ENCODE peak calls at places on chromosome 4, in ten cellular contexts. One of them, this sample, is unnamed.

GRCh38 chr4:8244931-8245460 is 24.6 kb upstream of the HTRA3 start:
- DNase-seq in HL-60: no peak
- DNase-seq in PC-3: no peak
- DNase-seq in HCT116: no peak
- DNase-seq in Peyer's patch: no peak
- DNase-seq in colonic mucosa: no peak
- DNase-seq in pancreas: peak; percentile 44
- DNase-seq in uterus: no peak
- DNase-seq in dorsolateral prefrontal cortex: no peak
- DNase-seq in sigmoid colon: no peak
- DNase-seq in this sample: no peak

GRCh38 chr4:128191115-128191897 is 96.3 kb downstream of the PGRMC2 start:
- DNase-seq in HL-60: peak; percentile 76
- DNase-seq in PC-3: peak; percentile 71
- DNase-seq in HCT116: peak; percentile 37
- DNase-seq in Peyer's patch: peak; percentile 54
- DNase-seq in colonic mucosa: peak; percentile 65
- DNase-seq in pancreas: no peak
- DNase-seq in uterus: peak; percentile 57
- DNase-seq in dorsolateral prefrontal cortex: no peak
- DNase-seq in sigmoid colon: peak; percentile 77
- DNase-seq in this sample: peak; percentile 85

GRCh38 chr4:8173641-8174242 is 15.1 kb upstream of the ABLIM2 start:
- DNase-seq in HL-60: no peak
- DNase-seq in PC-3: peak; percentile 33
- DNase-seq in HCT116: no peak
- DNase-seq in Peyer's patch: no peak
- DNase-seq in colonic mucosa: no peak
- DNase-seq in pancreas: no peak
- DNase-seq in uterus: no peak
- DNase-seq in dorsolateral prefrontal cortex: no peak
- DNase-seq in sigmoid colon: no peak
- DNase-seq in this sample: no peak

GRCh38 chr4:183098080-183098722 is 856 bp upstream of the WWC2 start:
- DNase-seq in HL-60: no peak
- DNase-seq in PC-3: peak; percentile 42
- DNase-seq in HCT116: no peak
- DNase-seq in Peyer's patch: no peak
- DNase-seq in colonic mucosa: peak; percentile 29
- DNase-seq in pancreas: peak; percentile 81
- DNase-seq in uterus: peak; percentile 57
- DNase-seq in dorsolateral prefrontal cortex: no peak
- DNase-seq in sigmoid colon: peak; percentile 79
- DNase-seq in this sample: no peak

GRCh38 chr4:1201851-1202525 is 29.6 kb upstream of the SPON2 start:
- DNase-seq in HL-60: peak; percentile 90
- DNase-seq in PC-3: no peak
- DNase-seq in HCT116: no peak
- DNase-seq in Peyer's patch: peak; percentile 90
- DNase-seq in colonic mucosa: peak; percentile 53
- DNase-seq in pancreas: peak; percentile 47
- DNase-seq in uterus: peak; percentile 85
- DNase-seq in dorsolateral prefrontal cortex: peak; percentile 40
- DNase-seq in sigmoid colon: peak; percentile 96
- DNase-seq in this sample: no peak

GRCh38 chr4:1049591-1049905 is 38.1 kb downstream of the FGFRL1 start:
- DNase-seq in HL-60: no peak
- DNase-seq in PC-3: no peak
- DNase-seq in HCT116: no peak
- DNase-seq in Peyer's patch: no peak
- DNase-seq in colonic mucosa: no peak
- DNase-seq in pancreas: peak; percentile 82
- DNase-seq in uterus: no peak
- DNase-seq in dorsolateral prefrontal cortex: peak; percentile 44
- DNase-seq in sigmoid colon: peak; percentile 58
- DNase-seq in this sample: no peak

GRCh38 chr4:101211146-101211553 is 136.2 kb downstream of the PPP3CA start:
- DNase-seq in HL-60: no peak
- DNase-seq in PC-3: peak; percentile 83
- DNase-seq in HCT116: no peak
- DNase-seq in Peyer's patch: no peak
- DNase-seq in colonic mucosa: no peak
- DNase-seq in pancreas: no peak
- DNase-seq in uterus: no peak
- DNase-seq in dorsolateral prefrontal cortex: no peak
- DNase-seq in sigmoid colon: no peak
- DNase-seq in this sample: no peak

GRCh38 chr4:150960079-150960478 is 55.0 kb downstream of the LRBA start:
- DNase-seq in HL-60: no peak
- DNase-seq in PC-3: peak; percentile 61
- DNase-seq in HCT116: no peak
- DNase-seq in Peyer's patch: no peak
- DNase-seq in colonic mucosa: no peak
- DNase-seq in pancreas: no peak
- DNase-seq in uterus: no peak
- DNase-seq in dorsolateral prefrontal cortex: no peak
- DNase-seq in sigmoid colon: no peak
- DNase-seq in this sample: peak; percentile 40

GRCh38 chr4:173461170-173461569 is 62.3 kb upstream of the SCRG1 start:
- DNase-seq in HL-60: no peak
- DNase-seq in PC-3: peak; percentile 62
- DNase-seq in HCT116: no peak
- DNase-seq in Peyer's patch: no peak
- DNase-seq in colonic mucosa: no peak
- DNase-seq in pancreas: no peak
- DNase-seq in uterus: no peak
- DNase-seq in dorsolateral prefrontal cortex: no peak
- DNase-seq in sigmoid colon: no peak
- DNase-seq in this sample: no peak

GRCh38 chr4:3375688-3376087 is 66.1 kb upstream of the HGFAC start:
- DNase-seq in HL-60: no peak
- DNase-seq in PC-3: peak; percentile 74
- DNase-seq in HCT116: no peak
- DNase-seq in Peyer's patch: no peak
- DNase-seq in colonic mucosa: no peak
- DNase-seq in pancreas: no peak
- DNase-seq in uterus: no peak
- DNase-seq in dorsolateral prefrontal cortex: no peak
- DNase-seq in sigmoid colon: peak; percentile 58
- DNase-seq in this sample: no peak

GRCh38 chr4:27046851-27047250 is 186.2 kb downstream of the STIM2 start:
- DNase-seq in HL-60: no peak
- DNase-seq in PC-3: no peak
- DNase-seq in HCT116: no peak
- DNase-seq in Peyer's patch: no peak
- DNase-seq in colonic mucosa: no peak
- DNase-seq in pancreas: no peak
- DNase-seq in uterus: no peak
- DNase-seq in dorsolateral prefrontal cortex: no peak
- DNase-seq in sigmoid colon: no peak
- DNase-seq in this sample: no peak

GRCh38 chr4:27043200-27043599 is 182.6 kb downstream of the STIM2 start:
- DNase-seq in HL-60: no peak
- DNase-seq in PC-3: no peak
- DNase-seq in HCT116: no peak
- DNase-seq in Peyer's patch: no peak
- DNase-seq in colonic mucosa: no peak
- DNase-seq in pancreas: no peak
- DNase-seq in uterus: no peak
- DNase-seq in dorsolateral prefrontal cortex: no peak
- DNase-seq in sigmoid colon: no peak
- DNase-seq in this sample: no peak

GRCh38 chr4:27050731-27051130 is 190.1 kb downstream of the STIM2 start:
- DNase-seq in HL-60: no peak
- DNase-seq in PC-3: no peak
- DNase-seq in HCT116: no peak
- DNase-seq in Peyer's patch: no peak
- DNase-seq in colonic mucosa: no peak
- DNase-seq in pancreas: no peak
- DNase-seq in uterus: no peak
- DNase-seq in dorsolateral prefrontal cortex: no peak
- DNase-seq in sigmoid colon: no peak
- DNase-seq in this sample: no peak

GRCh38 chr4:27049101-27049829 is 188.6 kb downstream of the STIM2 start:
- DNase-seq in HL-60: no peak
- DNase-seq in PC-3: no peak
- DNase-seq in HCT116: no peak
- DNase-seq in Peyer's patch: no peak
- DNase-seq in colonic mucosa: peak; percentile 10
- DNase-seq in pancreas: no peak
- DNase-seq in uterus: no peak
- DNase-seq in dorsolateral prefrontal cortex: no peak
- DNase-seq in sigmoid colon: no peak
- DNase-seq in this sample: no peak

GRCh38 chr4:27048350-27049100 is 187.9 kb downstream of the STIM2 start:
- DNase-seq in HL-60: no peak
- DNase-seq in PC-3: peak; percentile 57
- DNase-seq in HCT116: peak; percentile 21
- DNase-seq in Peyer's patch: no peak
- DNase-seq in colonic mucosa: peak; percentile 6
- DNase-seq in pancreas: no peak
- DNase-seq in uterus: no peak
- DNase-seq in dorsolateral prefrontal cortex: no peak
- DNase-seq in sigmoid colon: no peak
- DNase-seq in this sample: no peak
- TF ChIP-seq CTCF in HL-60: peak; percentile 51
- TF ChIP-seq CTCF in PC-3: peak; percentile 68
- TF ChIP-seq CTCF in HCT116: peak; percentile 31
- TF ChIP-seq CTCF in Peyer's patch: peak; percentile 82
- TF ChIP-seq CTCF in colonic mucosa: peak; percentile 70
- TF ChIP-seq CTCF in pancreas: peak; percentile 76
- TF ChIP-seq CTCF in uterus: peak; percentile 77
- TF ChIP-seq CTCF in dorsolateral prefrontal cortex: peak; percentile 89
- TF ChIP-seq CTCF in sigmoid colon: peak; percentile 62
- TF ChIP-seq CTCF in this sample: peak; percentile 34

GRCh38 chr4:15778742-15779231 is 659 bp downstream of the CD38 start:
- DNase-seq in HL-60: peak; percentile 85
- DNase-seq in PC-3: no peak
- DNase-seq in HCT116: no peak
- DNase-seq in Peyer's patch: peak; percentile 69
- DNase-seq in colonic mucosa: peak; percentile 50
- DNase-seq in pancreas: no peak
- DNase-seq in uterus: peak; percentile 24
- DNase-seq in dorsolateral prefrontal cortex: no peak
- DNase-seq in sigmoid colon: peak; percentile 66
- DNase-seq in this sample: no peak

GRCh38 chr4:15781427-15782095 is 3.4 kb downstream of the CD38 start:
- DNase-seq in HL-60: no peak
- DNase-seq in PC-3: no peak
- DNase-seq in HCT116: no peak
- DNase-seq in Peyer's patch: no peak
- DNase-seq in colonic mucosa: no peak
- DNase-seq in pancreas: no peak
- DNase-seq in uterus: no peak
- DNase-seq in dorsolateral prefrontal cortex: no peak
- DNase-seq in sigmoid colon: no peak
- DNase-seq in this sample: no peak

GRCh38 chr4:15779336-15779735 is 1.2 kb downstream of the CD38 start:
- DNase-seq in HL-60: peak; percentile 59
- DNase-seq in PC-3: peak; percentile 52
- DNase-seq in HCT116: no peak
- DNase-seq in Peyer's patch: peak; percentile 42
- DNase-seq in colonic mucosa: peak; percentile 56
- DNase-seq in pancreas: no peak
- DNase-seq in uterus: peak; percentile 41
- DNase-seq in dorsolateral prefrontal cortex: peak; percentile 56
- DNase-seq in sigmoid colon: peak; percentile 71
- DNase-seq in this sample: no peak

GRCh38 chr4:15778191-15778741 is at the start of gene CD38:
- DNase-seq in HL-60: peak; percentile 61
- DNase-seq in PC-3: no peak
- DNase-seq in HCT116: no peak
- DNase-seq in Peyer's patch: peak; percentile 81
- DNase-seq in colonic mucosa: peak; percentile 43
- DNase-seq in pancreas: peak; percentile 66
- DNase-seq in uterus: no peak
- DNase-seq in dorsolateral prefrontal cortex: no peak
- DNase-seq in sigmoid colon: peak; percentile 69
- DNase-seq in this sample: no peak

GRCh38 chr4:15779789-15780188 is 1.7 kb downstream of the CD38 start:
- DNase-seq in HL-60: no peak
- DNase-seq in PC-3: no peak
- DNase-seq in HCT116: no peak
- DNase-seq in Peyer's patch: no peak
- DNase-seq in colonic mucosa: no peak
- DNase-seq in pancreas: no peak
- DNase-seq in uterus: no peak
- DNase-seq in dorsolateral prefrontal cortex: no peak
- DNase-seq in sigmoid colon: no peak
- DNase-seq in this sample: no peak
- H3K4me3 ChIP-seq in HL-60: peak overlapping the region; percentile 64
- H3K4me3 ChIP-seq in PC-3: peak overlapping the region; percentile 68
- H3K4me3 ChIP-seq in HCT116: no peak overlapping the region
- H3K4me3 ChIP-seq in Peyer's patch: peak overlapping the region; percentile 63
- H3K4me3 ChIP-seq in colonic mucosa: peak overlapping the region; percentile 55
- H3K4me3 ChIP-seq in pancreas: peak overlapping the region; percentile 62
- H3K4me3 ChIP-seq in uterus: peak overlapping the region; percentile 36
- H3K4me3 ChIP-seq in dorsolateral prefrontal cortex: peak overlapping the region; percentile 58
- H3K4me3 ChIP-seq in sigmoid colon: no peak overlapping the region
- H3K4me3 ChIP-seq in this sample: no peak overlapping the region

DNA sequence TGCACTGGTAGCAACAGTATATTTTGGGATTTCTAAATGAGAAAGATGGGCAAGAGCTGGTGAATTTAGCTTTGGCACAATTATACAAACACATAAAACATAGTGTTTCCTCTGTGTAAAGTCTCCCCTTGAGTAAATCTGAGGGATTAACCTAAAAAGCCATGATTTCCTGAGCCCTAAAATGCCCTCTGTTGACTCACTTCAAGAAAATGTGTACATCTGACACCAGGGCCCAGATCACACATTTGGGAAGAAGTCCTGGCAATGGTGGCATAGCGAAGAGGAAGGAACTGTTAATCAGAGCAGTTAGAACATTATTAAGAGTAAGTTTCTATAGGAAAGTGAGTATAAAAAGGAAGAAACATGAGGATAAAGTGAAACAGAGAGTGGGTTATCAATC is 338.5 kb downstream of the SPOCK3 start:
- DNase-seq in HL-60: no peak
- DNase-seq in PC-3: no peak
- DNase-seq in HCT116: no peak
- DNase-seq in Peyer's patch: no peak
- DNase-seq in colonic mucosa: no peak
- DNase-seq in pancreas: no peak
- DNase-seq in uterus: no peak
- DNase-seq in dorsolateral prefrontal cortex: no peak
- DNase-seq in sigmoid colon: no peak
- DNase-seq in this sample: no peak
- H3K27ac ChIP-seq in HL-60: no peak overlapping the region
- H3K27ac ChIP-seq in PC-3: no peak overlapping the region
- H3K27ac ChIP-seq in HCT116: no peak overlapping the region
- H3K27ac ChIP-seq in Peyer's patch: no peak overlapping the region
- H3K27ac ChIP-seq in colonic mucosa: no peak overlapping the region
- H3K27ac ChIP-seq in pancreas: no peak overlapping the region
- H3K27ac ChIP-seq in uterus: no peak overlapping the region
- H3K27ac ChIP-seq in dorsolateral prefrontal cortex: no peak overlapping the region
- H3K27ac ChIP-seq in sigmoid colon: no peak overlapping the region
- H3K27ac ChIP-seq in this sample: no peak overlapping the region

DNA sequence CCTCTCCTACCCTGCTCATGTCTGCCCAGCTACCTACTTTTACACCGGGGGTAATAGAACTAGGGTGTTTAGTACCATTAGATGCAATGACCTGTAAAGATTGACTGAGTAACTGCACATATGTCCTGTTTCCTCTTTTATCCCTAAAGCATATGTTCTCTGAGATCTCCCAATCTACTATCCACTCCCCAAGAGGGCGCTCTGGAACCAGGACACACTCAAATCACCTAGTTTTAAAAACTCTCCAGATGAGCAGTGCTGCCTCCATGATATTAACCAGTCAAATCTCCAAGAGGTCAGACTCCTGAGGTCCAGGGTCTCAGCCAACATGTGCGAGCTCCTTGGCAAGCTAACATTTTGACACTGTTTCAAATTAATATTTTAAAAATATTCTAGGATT is 87.0 kb upstream of the TSPAN5 start:
- DNase-seq in HL-60: peak; percentile 31
- DNase-seq in PC-3: peak; percentile 28
- DNase-seq in HCT116: no peak
- DNase-seq in Peyer's patch: no peak
- DNase-seq in colonic mucosa: peak; percentile 42
- DNase-seq in pancreas: no peak
- DNase-seq in uterus: no peak
- DNase-seq in dorsolateral prefrontal cortex: no peak
- DNase-seq in sigmoid colon: no peak
- DNase-seq in this sample: peak; percentile 71
- TF ChIP-seq CTCF in HL-60: no peak
- TF ChIP-seq CTCF in PC-3: peak; percentile 48
- TF ChIP-seq CTCF in HCT116: peak; percentile 45
- TF ChIP-seq CTCF in Peyer's patch: peak; percentile 7
- TF ChIP-seq CTCF in colonic mucosa: no peak
- TF ChIP-seq CTCF in pancreas: no peak
- TF ChIP-seq CTCF in uterus: no peak
- TF ChIP-seq CTCF in dorsolateral prefrontal cortex: no peak
- TF ChIP-seq CTCF in sigmoid colon: no peak
- TF ChIP-seq CTCF in this sample: peak; percentile 50

This sample was measured in WERI-Rb-1.